ENCODE peak calls at places on chromosomes 16 and 17, in five cellular contexts. One of them, this sample, is unnamed.

GRCh38 chr17:4751925-4752324 is 12.2 kb upstream of the CXCL16 start:
- DNase-seq in hepatic stellate cell: no peak
- DNase-seq in activated effector memory CD4-positive, alpha-beta T cell treated with Interleukin-2 at 50 U/mL for 16 hours: no peak
- DNase-seq in activated CD8-positive, alpha-beta memory T cell treated with anti-CD3 and anti-CD28 coated beads for 4 hours: no peak
- DNase-seq in NCI-H1092: no peak
- DNase-seq in this sample: no peak

GRCh38 chr17:20200016-20200788 is 191.0 kb downstream of the SPECC1 start:
- DNase-seq in hepatic stellate cell: no peak
- DNase-seq in activated effector memory CD4-positive, alpha-beta T cell treated with Interleukin-2 at 50 U/mL for 16 hours: no peak
- DNase-seq in activated CD8-positive, alpha-beta memory T cell treated with anti-CD3 and anti-CD28 coated beads for 4 hours: no peak
- DNase-seq in NCI-H1092: no peak
- DNase-seq in this sample: peak

GRCh38 chr17:28177351-28177750 is 134.9 kb downstream of the NLK start:
- DNase-seq in hepatic stellate cell: no peak
- DNase-seq in activated effector memory CD4-positive, alpha-beta T cell treated with Interleukin-2 at 50 U/mL for 16 hours: no peak
- DNase-seq in activated CD8-positive, alpha-beta memory T cell treated with anti-CD3 and anti-CD28 coated beads for 4 hours: no peak
- DNase-seq in NCI-H1092: no peak
- DNase-seq in this sample: no peak

GRCh38 chr16:69904495-69905170 is 46.5 kb upstream of the CLEC18A start:
- DNase-seq in hepatic stellate cell: no peak
- DNase-seq in activated effector memory CD4-positive, alpha-beta T cell treated with Interleukin-2 at 50 U/mL for 16 hours: no peak
- DNase-seq in activated CD8-positive, alpha-beta memory T cell treated with anti-CD3 and anti-CD28 coated beads for 4 hours: no peak
- DNase-seq in NCI-H1092: no peak
- DNase-seq in this sample: no peak

GRCh38 chr16:56633535-56633934 is 1.1 kb downstream of the MT1M start:
- DNase-seq in hepatic stellate cell: no peak
- DNase-seq in activated effector memory CD4-positive, alpha-beta T cell treated with Interleukin-2 at 50 U/mL for 16 hours: no peak
- DNase-seq in activated CD8-positive, alpha-beta memory T cell treated with anti-CD3 and anti-CD28 coated beads for 4 hours: no peak
- DNase-seq in NCI-H1092: no peak
- DNase-seq in this sample: no peak

GRCh38 chr16:84246679-84247077 is 6.9 kb upstream of the KCNG4 start:
- DNase-seq in hepatic stellate cell: no peak
- DNase-seq in activated effector memory CD4-positive, alpha-beta T cell treated with Interleukin-2 at 50 U/mL for 16 hours: no peak
- DNase-seq in activated CD8-positive, alpha-beta memory T cell treated with anti-CD3 and anti-CD28 coated beads for 4 hours: no peak
- DNase-seq in NCI-H1092: no peak
- DNase-seq in this sample: no peak

GRCh38 chr17:50834126-50834785 is 1.1 kb upstream of the WFIKKN2 start:
- DNase-seq in hepatic stellate cell: no peak
- DNase-seq in activated effector memory CD4-positive, alpha-beta T cell treated with Interleukin-2 at 50 U/mL for 16 hours: no peak
- DNase-seq in activated CD8-positive, alpha-beta memory T cell treated with anti-CD3 and anti-CD28 coated beads for 4 hours: no peak
- DNase-seq in NCI-H1092: no peak
- DNase-seq in this sample: no peak

GRCh38 chr16:75113541-75114121 is 2.9 kb downstream of the LDHD start:
- DNase-seq in hepatic stellate cell: no peak
- DNase-seq in activated effector memory CD4-positive, alpha-beta T cell treated with Interleukin-2 at 50 U/mL for 16 hours: no peak
- DNase-seq in activated CD8-positive, alpha-beta memory T cell treated with anti-CD3 and anti-CD28 coated beads for 4 hours: no peak
- DNase-seq in NCI-H1092: no peak
- DNase-seq in this sample: no peak

GRCh38 chr16:84834403-84834772 is 14.6 kb downstream of the CRISPLD2 start:
- DNase-seq in hepatic stellate cell: no peak
- DNase-seq in activated effector memory CD4-positive, alpha-beta T cell treated with Interleukin-2 at 50 U/mL for 16 hours: no peak
- DNase-seq in activated CD8-positive, alpha-beta memory T cell treated with anti-CD3 and anti-CD28 coated beads for 4 hours: no peak
- DNase-seq in NCI-H1092: no peak
- DNase-seq in this sample: no peak

GRCh38 chr16:71288570-71288889 is 672 bp downstream of the CMTR2 start:
- DNase-seq in hepatic stellate cell: no peak
- DNase-seq in activated effector memory CD4-positive, alpha-beta T cell treated with Interleukin-2 at 50 U/mL for 16 hours: no peak
- DNase-seq in activated CD8-positive, alpha-beta memory T cell treated with anti-CD3 and anti-CD28 coated beads for 4 hours: no peak
- DNase-seq in NCI-H1092: no peak
- DNase-seq in this sample: no peak

GRCh38 chr17:54785643-54786258 is 114.9 kb upstream of the TOM1L1 start:
- DNase-seq in hepatic stellate cell: no peak
- DNase-seq in activated effector memory CD4-positive, alpha-beta T cell treated with Interleukin-2 at 50 U/mL for 16 hours: no peak
- DNase-seq in activated CD8-positive, alpha-beta memory T cell treated with anti-CD3 and anti-CD28 coated beads for 4 hours: no peak
- DNase-seq in NCI-H1092: no peak
- DNase-seq in this sample: no peak

GRCh38 chr17:10099051-10099571 is 99.3 kb downstream of the GAS7 start:
- DNase-seq in hepatic stellate cell: no peak
- DNase-seq in activated effector memory CD4-positive, alpha-beta T cell treated with Interleukin-2 at 50 U/mL for 16 hours: no peak
- DNase-seq in activated CD8-positive, alpha-beta memory T cell treated with anti-CD3 and anti-CD28 coated beads for 4 hours: no peak
- DNase-seq in NCI-H1092: no peak
- DNase-seq in this sample: no peak